ENCODE peak calls at places on chromosomes 5 and 9, in five cellular contexts. M, H, S, B and Y are unnamed samples.

GRCh38 chr5:14935341-14935740 is 63.8 kb upstream of the ANKH start:
- DNase-seq in M (no peak), H (no peak), S (peak), B (no peak), Y (no peak)

GRCh38 chr5:177132504-177133118 is 962 bp upstream of the NSD1 start:
- DNase-seq in B (peak), H (no peak), M (no peak), S (peak), Y (no peak)

GRCh38 chr9:2943016-2943415 is 99.1 kb upstream of the PUM3 start:
- DNase-seq in M (no peak), B (no peak), S (no peak), H (no peak), Y (no peak)

GRCh38 chr5:137834498-137834897 is 33.2 kb upstream of the MYOT start:
- DNase-seq in H (no peak), S (no peak), M (no peak), B (no peak), Y (no peak)

GRCh38 chr5:181114844-181115778 is 15.9 kb downstream of the OR2V1 start:
- DNase-seq in B (no peak), S (peak), M (no peak), H (no peak), Y (no peak)

GRCh38 chr5:141650851-141651727 is at the start of gene FCHSD1:
- DNase-seq in M (peak), S (peak), B (peak), H (peak), Y (peak)

GRCh38 chr5:1008451-1009358 is at the start of gene NKD2:
- DNase-seq in S (peak), M (peak), H (peak), B (peak), Y (no peak)

GRCh38 chr5:534006-534742 is 9.9 kb upstream of the SLC9A3 start:
- DNase-seq in M (no peak), B (no peak), S (no peak), H (no peak), Y (no peak)

GRCh38 chr9:121564861-121565260 is 65.2 kb upstream of the GGTA1 start:
- DNase-seq in B (no peak), M (no peak), S (peak), H (no peak), Y (no peak)

GRCh38 chr9:138066049-138066448 is 188.5 kb downstream of the CACNA1B start:
- DNase-seq in M (peak), H (no peak), S (no peak), B (no peak), Y (no peak)

GRCh38 chr9:5514608-5515260 is 4.4 kb downstream of the PDCD1LG2 start:
- DNase-seq in M (no peak), H (no peak), B (no peak), S (no peak), Y (no peak)

GRCh38 chr9:125039544-125039943 is 98.7 kb upstream of the GOLGA1 start:
- DNase-seq in B (no peak), H (no peak), S (no peak), M (no peak), Y (no peak)

GRCh38 chr9:1050125-1050895 is at the start of gene DMRT2:
- DNase-seq in S (peak), B (no peak), M (peak), H (peak), Y (peak)

GRCh38 chr9:137254624-137255447 is at the start of gene NELFB:
- DNase-seq in S (peak), B (peak), H (peak), M (peak), Y (peak)

GRCh38 chr9:121034529-121034928 is 15.5 kb downstream of the C5 start:
- DNase-seq in B (no peak), H (no peak), M (no peak), S (no peak), Y (no peak)

GRCh38 chr5:140710899-140711552 is 10.8 kb downstream of the ZMAT2 start:
- DNase-seq in S (peak), M (peak), H (peak), B (peak), Y (peak)

GRCh38 chr9:137303031-137303892 is 1.2 kb upstream of the NRARP start:
- DNase-seq in M (peak), S (no peak), B (no peak), H (no peak), Y (peak)

GRCh38 chr5:124663101-124663506 is 83.3 kb downstream of the ZNF608 start:
- DNase-seq in B (no peak), H (no peak), M (no peak), S (peak), Y (no peak)

GRCh38 chr5:138489705-138490104 is 24.4 kb downstream of the EGR1 start:
- DNase-seq in H (no peak), M (no peak), B (no peak), S (no peak), Y (no peak)

GRCh38 chr9:99445920-99446319 is 223.8 kb downstream of the SEC61B start:
- DNase-seq in B (no peak), M (no peak), H (no peak), S (peak), Y (no peak)